ENCODE peak calls at places on chromosomes 11 and 22, in eight cellular contexts. P is ovary, K is esophagus squamous epithelium, U is endodermal cell, F is tibial nerve, W is lower lobe of right lung, T is colonic mucosa, H is OCI-LY7. S is an unnamed sample.

GRCh38 chr11:94068764-94069163 is 47.6 kb downstream of the HEPHL1 start:
- DNase-seq in P (no peak), K (no peak), U (no peak), F (no peak), W (no peak), T (no peak), H (no peak), S (no peak)

GRCh38 chr11:113675565-113675964 is 30.5 kb downstream of the TMPRSS5 start:
- DNase-seq in P (no peak), K (no peak), U (peak; percentile 26), F (no peak), W (no peak), T (no peak), H (no peak), S (no peak)

GRCh38 chr11:66106786-66107599 is 36.9 kb downstream of the PACS1 start:
- DNase-seq in P (no peak), K (no peak), U (no peak), F (no peak), W (no peak), T (no peak), H (no peak), S (no peak)

GRCh38 chr11:10651579-10652361 is 41.8 kb downstream of the IRAG1 start:
- DNase-seq in P (no peak), K (no peak), U (no peak), F (no peak), W (no peak), T (no peak), H (no peak), S (no peak)

GRCh38 chr11:43984519-43985385 is 42.3 kb downstream of the C11orf96 start:
- DNase-seq in P (no peak), K (no peak), U (no peak), F (no peak), W (peak; percentile 78), T (no peak), H (no peak), S (peak; percentile 83)

GRCh38 chr11:114066046-114066648 is 6.6 kb downstream of the ZBTB16 start:
- DNase-seq in P (no peak), K (no peak), U (no peak), F (no peak), W (no peak), T (no peak), H (no peak), S (no peak)

GRCh38 chr11:125990244-125990643 is 44.4 kb downstream of the VSIG10L2 start:
- DNase-seq in P (no peak), K (no peak), U (no peak), F (no peak), W (no peak), T (no peak), H (no peak), S (no peak)

GRCh38 chr11:35629914-35630313 is 11.7 kb downstream of the FJX1 start:
- DNase-seq in P (no peak), K (no peak), U (no peak), F (no peak), W (no peak), T (no peak), H (no peak), S (no peak)

GRCh38 chr11:28677719-28678118 is 569.5 kb downstream of the METTL15 start:
- DNase-seq in P (no peak), K (no peak), U (no peak), F (no peak), W (no peak), T (no peak), H (no peak), S (no peak)

GRCh38 chr11:72421351-72421750 is 13.0 kb downstream of the CLPB start:
- DNase-seq in P (no peak), K (no peak), U (no peak), F (no peak), W (no peak), T (no peak), H (no peak), S (no peak)

DNA sequence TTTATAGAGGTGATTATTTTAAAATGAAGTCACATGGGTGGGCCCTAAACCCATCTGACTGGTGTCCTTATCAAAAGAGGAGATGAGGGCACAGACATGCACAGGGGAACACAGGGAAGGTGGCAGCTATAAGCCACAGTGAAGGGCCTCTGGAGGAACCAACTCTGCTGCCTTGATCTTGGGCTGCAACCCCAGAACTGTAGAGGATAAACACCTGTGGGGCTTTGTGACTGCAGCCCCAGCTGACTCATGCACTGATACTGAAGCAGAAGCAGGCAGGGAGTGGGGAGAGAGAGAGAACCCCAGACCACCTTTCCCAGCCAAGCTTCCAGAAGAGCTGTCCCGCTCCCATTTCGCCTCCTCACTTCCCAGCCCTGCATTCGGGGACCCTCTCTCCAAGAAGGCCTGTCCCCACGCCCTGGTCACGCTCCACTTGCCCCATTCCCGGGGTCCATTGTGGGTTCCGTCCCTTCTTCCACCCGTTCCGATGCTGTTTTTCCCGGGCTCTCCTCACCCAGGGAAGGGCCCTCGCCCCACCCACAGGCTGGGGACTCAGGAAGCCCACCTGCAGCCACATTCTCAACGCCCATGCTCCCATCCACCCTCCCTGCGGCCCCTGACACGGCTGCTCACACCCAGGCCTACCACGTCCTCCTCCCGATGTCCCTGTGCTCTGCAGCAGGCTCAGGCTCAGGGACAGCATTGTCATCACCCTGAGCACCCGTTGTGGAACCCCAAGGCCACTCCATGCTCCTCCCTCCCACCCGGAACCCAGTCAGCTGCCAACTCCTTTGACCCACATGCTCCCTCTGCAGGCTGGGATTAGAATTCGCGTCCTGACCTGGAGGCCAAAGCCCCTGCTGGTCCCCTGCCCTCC is 90.8 kb upstream of the SHANK2 start:
- DNase-seq in P (no peak), K (no peak), U (peak; percentile 93), F (no peak), W (peak; percentile 57), T (peak; percentile 55), H (peak; percentile 62), S (peak; percentile 75)
- TF ChIP-seq CTCF in P (no peak), K (peak; percentile 36), U (peak; percentile 83), F (no peak), W (peak; percentile 50), T (peak; percentile 49), H (peak; percentile 78), S (peak; percentile 63)

DNA sequence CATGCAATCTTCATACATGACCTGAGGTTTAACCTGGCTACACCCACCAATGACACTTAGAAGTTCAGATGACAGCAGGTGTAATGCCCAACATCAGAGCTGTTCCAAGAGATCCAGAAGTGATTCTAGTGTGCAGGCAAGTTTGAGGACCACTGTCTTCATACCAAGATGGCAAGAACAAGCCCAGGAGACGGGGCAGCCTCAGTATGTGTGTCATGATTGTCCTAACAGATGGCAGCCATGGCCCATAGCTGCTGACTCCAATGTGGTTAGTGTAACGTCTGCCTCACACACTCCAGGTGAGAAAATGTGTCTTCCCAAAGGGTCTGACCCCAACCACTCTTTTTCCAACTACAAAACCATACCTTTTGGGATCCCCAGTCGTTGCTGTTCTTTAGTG is 97.3 kb downstream of the ETS1 start:
- DNase-seq in P (no peak), K (no peak), U (no peak), F (no peak), W (no peak), T (no peak), H (no peak), S (no peak)
- H3K4me1 ChIP-seq in P (peaks cover 9% of the 10 kb centered on the region), K (peaks cover 26% of the 10 kb centered on the region), U (no peaks in the 10 kb centered on the region), F (peaks cover 16% of the 10 kb centered on the region), W (peaks cover 55% of the 10 kb centered on the region), T (peaks cover 4% of the 10 kb centered on the region), H (peaks cover 40% of the 10 kb centered on the region), S (peaks cover 6% of the 10 kb centered on the region)

GRCh38 chr11:130145328-130145812 is 14.2 kb upstream of the ST14 start:
- DNase-seq in P (no peak), K (no peak), U (no peak), F (no peak), W (no peak), T (peak; percentile 64), H (no peak), S (no peak)
- H3K27ac ChIP-seq in P (no peak overlapping the region), K (peak overlapping the region; percentile 88), U (peak overlapping the region; percentile 31), F (peak overlapping the region; percentile 82), W (peak overlapping the region; percentile 72), T (peak overlapping the region; percentile 77), H (peak overlapping the region; percentile 67), S (peak overlapping the region; percentile 69)

DNA sequence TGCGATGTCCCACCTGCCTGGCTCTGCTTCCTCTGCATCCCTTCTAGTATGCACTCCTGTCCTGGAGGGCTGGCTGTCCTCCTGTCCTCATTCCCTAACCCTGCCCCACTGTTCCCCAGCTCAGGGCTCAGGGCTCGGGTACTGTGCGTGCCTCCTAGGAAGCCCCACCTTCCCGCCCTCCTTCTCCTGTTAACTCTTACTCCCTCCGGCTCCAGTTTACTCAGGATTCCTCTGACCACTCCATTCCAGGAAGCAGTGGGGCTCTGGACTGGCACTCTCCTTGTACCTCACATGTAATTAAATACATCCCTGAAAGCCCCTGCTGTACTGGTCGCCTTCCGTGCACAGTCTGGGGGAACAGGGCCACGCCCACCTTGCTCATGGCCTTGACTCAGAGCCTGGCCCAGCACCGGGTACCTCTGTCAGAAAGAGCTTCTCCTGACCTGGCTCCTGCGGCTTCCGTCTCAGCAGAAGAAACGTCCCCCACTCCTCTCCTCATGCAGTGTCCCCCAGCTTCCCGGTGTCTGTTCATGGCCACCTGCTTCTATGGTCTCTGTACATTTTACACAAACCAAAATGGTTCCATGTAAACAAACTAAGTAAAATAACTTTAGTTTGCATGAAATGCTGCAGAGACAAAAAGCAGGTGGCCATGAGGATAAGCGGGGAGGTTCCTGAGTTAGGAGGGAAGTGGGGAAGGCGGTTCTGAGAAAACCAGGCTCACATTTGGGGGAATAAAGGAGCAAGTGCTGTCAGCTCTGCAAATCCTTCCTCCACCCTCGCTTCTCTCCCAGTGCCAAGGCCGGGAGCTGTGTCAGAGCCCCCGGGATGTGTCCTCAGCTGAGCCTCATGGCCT is 445.9 kb downstream of the BRD1 start:
- DNase-seq in P (no peak), K (no peak), U (peak; percentile 36), F (no peak), W (peak; percentile 38), T (no peak), H (no peak), S (no peak)
- TF ChIP-seq CTCF in P (no peak), K (no peak), U (no peak), F (no peak), W (no peak), T (no peak), H (no peak), S (no peak)

GRCh38 chr11:96207459-96208449 is 135.2 kb downstream of the MAML2 start:
- DNase-seq in P (no peak), K (no peak), U (no peak), F (no peak), W (no peak), T (peak; percentile 65), H (peak; percentile 57), S (no peak)
- H3K4me1 ChIP-seq in P (peaks cover 7% of the 10 kb centered on the region), K (peaks cover 13% of the 10 kb centered on the region), U (peaks cover 3% of the 10 kb centered on the region), F (peaks cover 21% of the 10 kb centered on the region), W (peaks cover 38% of the 10 kb centered on the region), T (peaks cover 10% of the 10 kb centered on the region), H (peaks cover 36% of the 10 kb centered on the region), S (no peaks in the 10 kb centered on the region)

DNA sequence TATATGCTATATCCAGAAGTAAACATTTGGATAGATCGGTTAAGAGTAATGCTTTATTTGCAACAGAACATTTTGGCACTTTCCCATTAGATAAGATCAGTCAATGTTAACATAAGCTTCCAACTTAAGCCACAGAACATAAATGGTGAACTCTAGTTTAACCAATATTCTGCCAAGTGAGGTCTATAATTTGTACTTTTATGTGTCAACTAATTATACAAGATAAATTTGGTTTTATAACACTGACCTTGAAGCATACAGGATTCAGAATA is 23.5 kb upstream of the BLID start:
- DNase-seq in P (no peak), K (no peak), U (no peak), F (no peak), W (no peak), T (no peak), H (no peak), S (no peak)
- H3K27ac ChIP-seq in P (no peak overlapping the region), K (peak overlapping the region; percentile 14), U (no peak overlapping the region), F (peak overlapping the region; percentile 21), W (no peak overlapping the region), T (no peak overlapping the region), H (no peak overlapping the region), S (no peak overlapping the region)

S was measured in pancreas.